ENCODE peak calls at places on chromosomes 7 and 10, in ten cellular contexts. Z, M, P, T, V, W, F, C, X and S are unnamed samples.

GRCh38 chr7:30907527-30908267 is 4.0 kb upstream of the AQP1 start:
- DNase-seq in Z (no peak), F (no peak), V (no peak), C (no peak), W (no peak), X (no peak), P (no peak), M (no peak), T (no peak), S (no peak)

GRCh38 chr7:390761-391410 is 100.9 kb downstream of the FOXL3 start:
- DNase-seq in W (no peak), V (no peak), C (no peak), M (no peak), P (no peak), T (no peak), X (no peak), Z (no peak), F (no peak), S (peak)

GRCh38 chr10:98242823-98243222 is 25.2 kb downstream of the LOXL4 start:
- DNase-seq in Z (no peak), P (peak), X (no peak), V (peak), W (no peak), M (no peak), C (no peak), T (no peak), F (peak), S (no peak)

GRCh38 chr10:96512997-96513685 is 585 bp downstream of the TLL2 start:
- DNase-seq in P (peak), V (no peak), T (no peak), M (no peak), C (peak), X (peak), Z (no peak), F (peak), W (peak), S (no peak)

GRCh38 chr10:68562666-68563522 is 2.8 kb downstream of the TET1 start:
- DNase-seq in M (no peak), W (no peak), T (no peak), V (peak), Z (peak), F (peak), X (no peak), P (peak), C (no peak), S (no peak)

GRCh38 chr7:18354686-18355085 is 140.9 kb upstream of the HDAC9 start:
- DNase-seq in F (no peak), M (no peak), V (no peak), W (no peak), C (no peak), Z (no peak), P (peak), X (no peak), T (no peak), S (no peak)

GRCh38 chr7:32779167-32779566 is 112.4 kb downstream of the KBTBD2 start:
- DNase-seq in C (no peak), P (no peak), M (no peak), T (no peak), V (no peak), W (no peak), F (no peak), X (no peak), Z (no peak), S (no peak)

GRCh38 chr10:96794786-96795733 is 37.0 kb upstream of the LCOR start:
- DNase-seq in X (no peak), Z (no peak), W (no peak), T (no peak), F (peak), P (peak), M (no peak), C (no peak), V (no peak), S (no peak)

GRCh38 chr7:155889636-155890508 is 77.6 kb upstream of the SHH start:
- DNase-seq in W (no peak), M (no peak), X (no peak), F (no peak), T (no peak), V (no peak), P (no peak), C (no peak), Z (no peak), S (no peak)

GRCh38 chr10:83908506-83908905 is 230.8 kb upstream of the GHITM start:
- DNase-seq in Z (no peak), C (no peak), W (no peak), X (no peak), M (no peak), P (no peak), V (no peak), T (no peak), F (no peak), S (no peak)

GRCh38 chr10:80496555-80497172 is 41.0 kb upstream of the SH2D4B start:
- DNase-seq in P (no peak), F (no peak), V (no peak), X (no peak), M (no peak), T (no peak), Z (no peak), W (no peak), C (no peak), S (no peak)

GRCh38 chr10:373015-373414 is 237.8 kb downstream of the ZMYND11 start:
- DNase-seq in T (no peak), V (no peak), C (no peak), M (no peak), Z (no peak), W (no peak), X (no peak), P (peak), F (peak), S (no peak)